ENCODE peak calls at places on chromosomes 4 and X, in nine cellular contexts. One of them, this sample, is unnamed.

GRCh38 chr4:185467101-185467500 is 4.4 kb downstream of the CCDC110 start:
- DNase-seq in CD8-positive, alpha-beta memory T cell: no peak
- DNase-seq in NCI-H1436: no peak
- DNase-seq in A673: no peak
- DNase-seq in naive B cell: no peak
- DNase-seq in naive thymus-derived CD8-positive, alpha-beta T cell: no peak
- DNase-seq in type B pancreatic cell: no peak
- DNase-seq in stimulated activated CD8-positive, alpha-beta memory T cell treated with anti-CD3 and anti-CD28 coated beads, Interleukin-7, amount 100 ng/mL, for 24 hours: no peak
- DNase-seq in lower leg skin: no peak
- DNase-seq in this sample: no peak

GRCh38 chr4:23135792-23136645 is 443.3 kb downstream of the GBA3 start:
- DNase-seq in CD8-positive, alpha-beta memory T cell: no peak
- DNase-seq in NCI-H1436: peak; percentile 17
- DNase-seq in A673: peak; percentile 50
- DNase-seq in naive B cell: no peak
- DNase-seq in naive thymus-derived CD8-positive, alpha-beta T cell: peak; percentile 6
- DNase-seq in type B pancreatic cell: no peak
- DNase-seq in stimulated activated CD8-positive, alpha-beta memory T cell treated with anti-CD3 and anti-CD28 coated beads, Interleukin-7, amount 100 ng/mL, for 24 hours: no peak
- DNase-seq in lower leg skin: no peak
- DNase-seq in this sample: no peak

GRCh38 chrX:24590111-24590510 is 57.0 kb downstream of the PCYT1B start:
- DNase-seq in CD8-positive, alpha-beta memory T cell: no peak
- DNase-seq in NCI-H1436: no peak
- DNase-seq in A673: no peak
- DNase-seq in naive B cell: no peak
- DNase-seq in naive thymus-derived CD8-positive, alpha-beta T cell: no peak
- DNase-seq in type B pancreatic cell: no peak
- DNase-seq in stimulated activated CD8-positive, alpha-beta memory T cell treated with anti-CD3 and anti-CD28 coated beads, Interleukin-7, amount 100 ng/mL, for 24 hours: no peak
- DNase-seq in lower leg skin: no peak
- DNase-seq in this sample: no peak

GRCh38 chrX:18129694-18130093 is 91.0 kb downstream of the BEND2 start:
- DNase-seq in CD8-positive, alpha-beta memory T cell: no peak
- DNase-seq in NCI-H1436: no peak
- DNase-seq in A673: no peak
- DNase-seq in naive B cell: no peak
- DNase-seq in naive thymus-derived CD8-positive, alpha-beta T cell: no peak
- DNase-seq in type B pancreatic cell: no peak
- DNase-seq in stimulated activated CD8-positive, alpha-beta memory T cell treated with anti-CD3 and anti-CD28 coated beads, Interleukin-7, amount 100 ng/mL, for 24 hours: no peak
- DNase-seq in lower leg skin: no peak
- DNase-seq in this sample: no peak

GRCh38 chr4:160406426-160406825 is 1303.5 kb downstream of the RAPGEF2 start:
- DNase-seq in CD8-positive, alpha-beta memory T cell: no peak
- DNase-seq in NCI-H1436: no peak
- DNase-seq in A673: no peak
- DNase-seq in naive B cell: no peak
- DNase-seq in naive thymus-derived CD8-positive, alpha-beta T cell: no peak
- DNase-seq in type B pancreatic cell: no peak
- DNase-seq in stimulated activated CD8-positive, alpha-beta memory T cell treated with anti-CD3 and anti-CD28 coated beads, Interleukin-7, amount 100 ng/mL, for 24 hours: no peak
- DNase-seq in lower leg skin: no peak
- DNase-seq in this sample: no peak

GRCh38 chrX:39877919-39878318 is 219.8 kb downstream of the BCOR start:
- DNase-seq in CD8-positive, alpha-beta memory T cell: no peak
- DNase-seq in NCI-H1436: peak; percentile 30
- DNase-seq in A673: no peak
- DNase-seq in naive B cell: no peak
- DNase-seq in naive thymus-derived CD8-positive, alpha-beta T cell: no peak
- DNase-seq in type B pancreatic cell: no peak
- DNase-seq in stimulated activated CD8-positive, alpha-beta memory T cell treated with anti-CD3 and anti-CD28 coated beads, Interleukin-7, amount 100 ng/mL, for 24 hours: no peak
- DNase-seq in lower leg skin: no peak
- DNase-seq in this sample: no peak

GRCh38 chr4:5374994-5375393 is 323.7 kb downstream of the STK32B start:
- DNase-seq in CD8-positive, alpha-beta memory T cell: no peak
- DNase-seq in NCI-H1436: no peak
- DNase-seq in A673: no peak
- DNase-seq in naive B cell: no peak
- DNase-seq in naive thymus-derived CD8-positive, alpha-beta T cell: no peak
- DNase-seq in type B pancreatic cell: no peak
- DNase-seq in stimulated activated CD8-positive, alpha-beta memory T cell treated with anti-CD3 and anti-CD28 coated beads, Interleukin-7, amount 100 ng/mL, for 24 hours: no peak
- DNase-seq in lower leg skin: peak; percentile 56
- DNase-seq in this sample: no peak

GRCh38 chr4:81215219-81215892 is at the start of gene PRKG2:
- DNase-seq in CD8-positive, alpha-beta memory T cell: no peak
- DNase-seq in NCI-H1436: no peak
- DNase-seq in A673: no peak
- DNase-seq in naive B cell: no peak
- DNase-seq in naive thymus-derived CD8-positive, alpha-beta T cell: no peak
- DNase-seq in type B pancreatic cell: no peak
- DNase-seq in stimulated activated CD8-positive, alpha-beta memory T cell treated with anti-CD3 and anti-CD28 coated beads, Interleukin-7, amount 100 ng/mL, for 24 hours: no peak
- DNase-seq in lower leg skin: peak; percentile 88
- DNase-seq in this sample: no peak

GRCh38 chrX:3638280-3638873 is 75.1 kb downstream of the PRKX start:
- DNase-seq in CD8-positive, alpha-beta memory T cell: no peak
- DNase-seq in NCI-H1436: no peak
- DNase-seq in A673: peak; percentile 61
- DNase-seq in naive B cell: no peak
- DNase-seq in naive thymus-derived CD8-positive, alpha-beta T cell: peak; percentile 23
- DNase-seq in type B pancreatic cell: no peak
- DNase-seq in stimulated activated CD8-positive, alpha-beta memory T cell treated with anti-CD3 and anti-CD28 coated beads, Interleukin-7, amount 100 ng/mL, for 24 hours: no peak
- DNase-seq in lower leg skin: peak; percentile 81
- DNase-seq in this sample: no peak

GRCh38 chr4:2745981-2746806 is 9.9 kb downstream of the TNIP2 start:
- DNase-seq in CD8-positive, alpha-beta memory T cell: peak; percentile 81
- DNase-seq in NCI-H1436: no peak
- DNase-seq in A673: peak; percentile 89
- DNase-seq in naive B cell: peak; percentile 81
- DNase-seq in naive thymus-derived CD8-positive, alpha-beta T cell: no peak
- DNase-seq in type B pancreatic cell: no peak
- DNase-seq in stimulated activated CD8-positive, alpha-beta memory T cell treated with anti-CD3 and anti-CD28 coated beads, Interleukin-7, amount 100 ng/mL, for 24 hours: peak; percentile 80
- DNase-seq in lower leg skin: no peak
- DNase-seq in this sample: peak; percentile 89

GRCh38 chr4:72875138-72875537 is 194.4 kb downstream of the COX18 start:
- DNase-seq in CD8-positive, alpha-beta memory T cell: no peak
- DNase-seq in NCI-H1436: no peak
- DNase-seq in A673: no peak
- DNase-seq in naive B cell: no peak
- DNase-seq in naive thymus-derived CD8-positive, alpha-beta T cell: no peak
- DNase-seq in type B pancreatic cell: no peak
- DNase-seq in stimulated activated CD8-positive, alpha-beta memory T cell treated with anti-CD3 and anti-CD28 coated beads, Interleukin-7, amount 100 ng/mL, for 24 hours: no peak
- DNase-seq in lower leg skin: no peak
- DNase-seq in this sample: no peak

GRCh38 chr4:120773641-120774040 is 148.9 kb downstream of the PRDM5 start:
- DNase-seq in CD8-positive, alpha-beta memory T cell: no peak
- DNase-seq in NCI-H1436: no peak
- DNase-seq in A673: no peak
- DNase-seq in naive B cell: no peak
- DNase-seq in naive thymus-derived CD8-positive, alpha-beta T cell: no peak
- DNase-seq in type B pancreatic cell: no peak
- DNase-seq in stimulated activated CD8-positive, alpha-beta memory T cell treated with anti-CD3 and anti-CD28 coated beads, Interleukin-7, amount 100 ng/mL, for 24 hours: no peak
- DNase-seq in lower leg skin: no peak
- DNase-seq in this sample: no peak

GRCh38 chr4:145694929-145695328 is 15.0 kb downstream of the C4orf51 start:
- DNase-seq in CD8-positive, alpha-beta memory T cell: no peak
- DNase-seq in NCI-H1436: no peak
- DNase-seq in A673: peak; percentile 18
- DNase-seq in naive B cell: no peak
- DNase-seq in naive thymus-derived CD8-positive, alpha-beta T cell: no peak
- DNase-seq in type B pancreatic cell: no peak
- DNase-seq in stimulated activated CD8-positive, alpha-beta memory T cell treated with anti-CD3 and anti-CD28 coated beads, Interleukin-7, amount 100 ng/mL, for 24 hours: no peak
- DNase-seq in lower leg skin: no peak
- DNase-seq in this sample: no peak

GRCh38 chr4:13920111-13920875 is 292.8 kb upstream of the BOD1L1 start:
- DNase-seq in CD8-positive, alpha-beta memory T cell: no peak
- DNase-seq in NCI-H1436: no peak
- DNase-seq in A673: no peak
- DNase-seq in naive B cell: no peak
- DNase-seq in naive thymus-derived CD8-positive, alpha-beta T cell: no peak
- DNase-seq in type B pancreatic cell: no peak
- DNase-seq in stimulated activated CD8-positive, alpha-beta memory T cell treated with anti-CD3 and anti-CD28 coated beads, Interleukin-7, amount 100 ng/mL, for 24 hours: no peak
- DNase-seq in lower leg skin: no peak
- DNase-seq in this sample: no peak